ENCODE peak calls at places on chromosomes 6 and 20, in ten cellular contexts. F is activated B cell treated with CpG ODN at 0.5 μM for 24 hours, O is fibroblast of lung, T is MCF 10A, C is SK-N-SH, D is neural progenitor cell, J is A549, L is AG04449, P is ascending aorta, A is AG10803. N is an unnamed sample.

GRCh38 chr6:12340488-12340818 is 50.3 kb downstream of the EDN1 start:
- DNase-seq in F (no peak), O (no peak), T (no peak), C (no peak), D (no peak), J (no peak), L (no peak), P (no peak), A (no peak), N (no peak)

GRCh38 chr6:139519571-139520031 is 145.2 kb upstream of the CITED2 start:
- DNase-seq in F (no peak), O (peak), T (no peak), C (no peak), D (no peak), J (no peak), L (no peak), P (no peak), A (peak), N (no peak)

GRCh38 chr6:158461954-158462353 is 97.9 kb upstream of the TMEM181 start:
- DNase-seq in F (no peak), O (no peak), T (no peak), C (no peak), D (no peak), J (no peak), L (no peak), P (no peak), A (no peak), N (no peak)

GRCh38 chr6:125102901-125103300 is 50.7 kb upstream of the TPD52L1 start:
- DNase-seq in F (no peak), O (peak), T (peak), C (no peak), D (no peak), J (no peak), L (peak), P (no peak), A (peak), N (no peak)

GRCh38 chr6:111918825-111919224 is 45.6 kb upstream of the FYN start:
- DNase-seq in F (no peak), O (peak), T (peak), C (no peak), D (no peak), J (no peak), L (no peak), P (no peak), A (peak), N (no peak)

GRCh38 chr6:162403031-162403430 is 324.5 kb downstream of the PRKN start:
- DNase-seq in F (no peak), O (no peak), T (no peak), C (no peak), D (no peak), J (no peak), L (no peak), P (no peak), A (no peak), N (no peak)

GRCh38 chr6:158290659-158291058 is 21.6 kb upstream of the TULP4 start:
- DNase-seq in F (no peak), O (no peak), T (no peak), C (no peak), D (no peak), J (no peak), L (no peak), P (no peak), A (no peak), N (peak)

GRCh38 chr20:63130654-63131577 is 85.0 kb downstream of the YTHDF1 start:
- DNase-seq in F (no peak), O (no peak), T (no peak), C (no peak), D (no peak), J (no peak), L (no peak), P (peak), A (no peak), N (no peak)

GRCh38 chr6:138115191-138115590 is 8.0 kb upstream of the PERP start:
- DNase-seq in F (no peak), O (no peak), T (no peak), C (no peak), D (no peak), J (no peak), L (no peak), P (no peak), A (no peak), N (no peak)

DNA sequence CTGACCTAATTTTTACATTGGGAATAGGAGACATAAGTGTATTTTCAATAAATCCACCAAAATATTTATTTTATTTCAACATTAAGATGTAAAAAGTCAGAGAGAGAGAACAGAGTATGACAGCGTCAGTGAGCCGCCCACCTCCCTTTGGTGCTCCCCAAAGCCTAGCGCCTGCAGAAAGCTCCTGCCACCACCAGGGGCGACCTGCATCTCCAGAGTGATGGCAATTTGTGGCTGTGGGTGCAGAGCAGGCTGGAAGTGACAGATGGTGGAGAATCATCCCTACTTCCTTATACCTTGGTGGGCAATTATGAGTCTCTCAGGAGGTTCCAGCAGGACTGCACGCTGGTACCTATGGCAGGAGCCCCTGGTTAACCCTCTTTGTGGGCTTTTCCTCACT is 87.3 kb downstream of the PTPRT start:
- DNase-seq in F (no peak), O (no peak), T (no peak), C (peak), D (peak), J (no peak), L (no peak), P (no peak), A (no peak), N (no peak)
- TF ChIP-seq CTCF in F (no peak), O (no peak), T (no peak), C (no peak), D (peak), J (no peak), L (no peak), P (no peak), A (no peak), N (no peak)

DNA sequence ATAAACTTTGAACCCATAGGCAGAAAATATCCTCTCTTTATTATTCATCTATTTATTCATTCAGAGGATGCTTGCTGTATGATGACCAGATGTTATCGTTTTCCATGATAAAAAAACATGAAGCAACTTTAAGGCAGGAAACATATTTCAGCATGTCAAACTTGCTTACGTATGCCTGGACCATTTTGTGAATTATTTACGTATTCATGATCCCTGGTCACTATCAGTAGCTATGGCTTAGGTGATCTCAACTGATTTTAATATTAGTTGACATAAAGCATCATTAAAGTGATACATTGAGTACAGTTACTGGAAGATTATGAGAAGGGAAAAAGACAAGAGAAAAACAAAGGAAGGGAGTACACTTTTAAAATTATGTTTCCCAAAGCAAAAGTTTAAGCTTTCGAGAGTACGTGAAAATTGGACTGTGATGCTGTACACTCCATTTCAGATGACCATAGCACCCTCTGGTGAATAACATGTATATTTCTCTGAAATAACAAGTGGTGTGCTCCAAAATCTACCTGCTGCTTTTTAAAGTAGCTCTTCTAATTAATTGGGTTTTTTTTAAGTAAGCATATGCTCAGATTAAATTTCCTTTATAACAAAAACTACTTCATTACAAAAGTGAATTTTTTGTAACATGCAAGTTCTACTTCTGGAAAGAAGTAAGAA is 215.1 kb upstream of the HSF2 start:
- DNase-seq in F (no peak), O (peak), T (peak), C (peak), D (peak), J (peak), L (no peak), P (no peak), A (peak), N (no peak)
- TF ChIP-seq CTCF in F (no peak), O (peak), T (no peak), C (peak), D (peak), J (peak), L (peak), P (peak), A (peak), N (no peak)

DNA sequence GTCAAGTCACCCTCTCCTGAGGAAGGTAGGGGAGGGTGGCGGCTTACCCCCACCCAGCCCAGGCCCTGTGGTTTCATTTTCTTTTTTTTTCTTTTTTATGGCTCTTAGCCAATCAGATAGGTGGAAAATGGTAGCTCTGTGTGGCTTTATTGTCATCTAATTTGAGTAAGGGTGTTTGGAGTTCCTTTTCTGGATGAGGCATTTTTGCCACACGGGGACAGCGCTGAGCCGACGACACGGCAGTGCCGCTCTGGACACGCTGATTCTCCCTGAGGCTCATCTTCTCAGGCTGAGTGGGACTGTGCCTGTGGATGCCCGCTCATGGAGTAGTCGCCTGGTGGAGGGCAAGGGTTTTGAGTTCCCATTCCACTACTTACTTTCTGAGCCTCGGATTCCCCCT is 37.6 kb upstream of the ANGPT4 start:
- DNase-seq in F (no peak), O (no peak), T (peak), C (peak), D (peak), J (peak), L (no peak), P (no peak), A (peak), N (no peak)
- TF ChIP-seq CTCF in F (no peak), O (peak), T (peak), C (peak), D (peak), J (peak), L (peak), P (no peak), A (peak), N (no peak)

DNA sequence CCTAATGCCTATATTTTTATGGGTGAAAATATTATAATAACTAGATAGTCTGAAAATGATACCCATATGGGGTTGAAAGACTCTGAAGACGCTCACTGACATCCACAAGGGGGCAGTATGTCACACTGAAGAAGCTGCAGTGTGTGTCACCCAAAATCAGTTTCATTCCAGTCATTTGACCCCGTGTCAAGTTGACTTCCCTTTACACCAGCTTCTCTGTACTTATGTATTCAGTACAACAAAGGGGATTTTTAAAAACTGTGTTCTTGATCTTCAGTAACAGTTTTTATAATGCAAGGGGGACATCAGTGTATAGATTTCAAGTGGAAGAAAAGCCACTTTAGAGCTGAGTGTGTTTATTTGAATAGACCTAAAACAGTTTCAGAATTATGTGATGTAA is 19.3 kb downstream of the FAXC start:
- DNase-seq in F (no peak), O (peak), T (peak), C (peak), D (peak), J (peak), L (no peak), P (no peak), A (peak), N (no peak)
- TF ChIP-seq CTCF in F (peak), O (peak), T (peak), C (peak), D (peak), J (peak), L (peak), P (peak), A (peak), N (peak)

GRCh38 chr6:11013671-11014070 is 30.4 kb downstream of the ELOVL2 start:
- DNase-seq in F (no peak), O (no peak), T (no peak), C (no peak), D (peak), J (no peak), L (no peak), P (no peak), A (no peak), N (no peak)
- TF ChIP-seq CTCF in F (no peak), O (no peak), T (no peak), C (no peak), D (peak), J (no peak), L (no peak), P (no peak), A (no peak), N (no peak)

N was measured in natural killer cell.